ENCODE peak calls at places on chromosomes 12 and 14, in seven cellular contexts. One of them, this sample, is unnamed.

GRCh38 chr12:95963104-95963503 is 20.0 kb downstream of the AMDHD1 start:
- DNase-seq in HCT116: peak; percentile 18
- DNase-seq in HepG2: no peak
- DNase-seq in K562: no peak
- DNase-seq in GM12878: no peak
- DNase-seq in H1: no peak
- DNase-seq in SK-N-SH: no peak
- DNase-seq in this sample: no peak

GRCh38 chr14:50954811-50955372 is 10.6 kb upstream of the PYGL start:
- DNase-seq in HepG2: peak; percentile 33
- DNase-seq in SK-N-SH: peak; percentile 72
- DNase-seq in GM12878: no peak
- DNase-seq in H1: no peak
- DNase-seq in K562: peak; percentile 12
- DNase-seq in HCT116: peak; percentile 23
- DNase-seq in this sample: peak; percentile 70

GRCh38 chr12:81245918-81246611 is 168.2 kb downstream of the ACSS3 start:
- DNase-seq in HCT116: no peak
- DNase-seq in HepG2: no peak
- DNase-seq in GM12878: no peak
- DNase-seq in SK-N-SH: no peak
- DNase-seq in K562: no peak
- DNase-seq in H1: peak; percentile 48
- DNase-seq in this sample: no peak

GRCh38 chr14:72594099-72594901 is 299.6 kb downstream of the DPF3 start:
- DNase-seq in H1: no peak
- DNase-seq in HepG2: no peak
- DNase-seq in GM12878: peak; percentile 74
- DNase-seq in HCT116: no peak
- DNase-seq in K562: no peak
- DNase-seq in SK-N-SH: no peak
- DNase-seq in this sample: no peak

GRCh38 chr14:64720190-64720589 is 16.0 kb downstream of the PLEKHG3 start:
- DNase-seq in H1: no peak
- DNase-seq in SK-N-SH: no peak
- DNase-seq in K562: no peak
- DNase-seq in HepG2: peak; percentile 67
- DNase-seq in GM12878: no peak
- DNase-seq in HCT116: peak; percentile 93
- DNase-seq in this sample: peak; percentile 63

GRCh38 chr14:52265248-52265647 is 2.2 kb upstream of the PTGDR start:
- DNase-seq in H1: no peak
- DNase-seq in HepG2: no peak
- DNase-seq in GM12878: no peak
- DNase-seq in SK-N-SH: no peak
- DNase-seq in HCT116: no peak
- DNase-seq in K562: no peak
- DNase-seq in this sample: no peak

GRCh38 chr12:75724913-75725312 is 213.5 kb upstream of the KRR1 start:
- DNase-seq in HepG2: peak; percentile 83
- DNase-seq in HCT116: peak; percentile 83
- DNase-seq in K562: no peak
- DNase-seq in H1: no peak
- DNase-seq in SK-N-SH: peak; percentile 37
- DNase-seq in GM12878: no peak
- DNase-seq in this sample: peak; percentile 91

GRCh38 chr12:78916845-78917480 is 52.4 kb downstream of the SYT1 start:
- DNase-seq in HCT116: peak; percentile 84
- DNase-seq in SK-N-SH: no peak
- DNase-seq in GM12878: no peak
- DNase-seq in HepG2: no peak
- DNase-seq in K562: no peak
- DNase-seq in H1: no peak
- DNase-seq in this sample: no peak

GRCh38 chr14:94897092-94897491 is 127.2 kb upstream of the GSC start:
- DNase-seq in HepG2: no peak
- DNase-seq in SK-N-SH: no peak
- DNase-seq in HCT116: no peak
- DNase-seq in H1: no peak
- DNase-seq in K562: no peak
- DNase-seq in GM12878: no peak
- DNase-seq in this sample: no peak

GRCh38 chr14:34582117-34582680 is 42.7 kb upstream of the EAPP start:
- DNase-seq in H1: no peak
- DNase-seq in SK-N-SH: no peak
- DNase-seq in GM12878: no peak
- DNase-seq in HCT116: no peak
- DNase-seq in HepG2: no peak
- DNase-seq in K562: no peak
- DNase-seq in this sample: no peak

DNA sequence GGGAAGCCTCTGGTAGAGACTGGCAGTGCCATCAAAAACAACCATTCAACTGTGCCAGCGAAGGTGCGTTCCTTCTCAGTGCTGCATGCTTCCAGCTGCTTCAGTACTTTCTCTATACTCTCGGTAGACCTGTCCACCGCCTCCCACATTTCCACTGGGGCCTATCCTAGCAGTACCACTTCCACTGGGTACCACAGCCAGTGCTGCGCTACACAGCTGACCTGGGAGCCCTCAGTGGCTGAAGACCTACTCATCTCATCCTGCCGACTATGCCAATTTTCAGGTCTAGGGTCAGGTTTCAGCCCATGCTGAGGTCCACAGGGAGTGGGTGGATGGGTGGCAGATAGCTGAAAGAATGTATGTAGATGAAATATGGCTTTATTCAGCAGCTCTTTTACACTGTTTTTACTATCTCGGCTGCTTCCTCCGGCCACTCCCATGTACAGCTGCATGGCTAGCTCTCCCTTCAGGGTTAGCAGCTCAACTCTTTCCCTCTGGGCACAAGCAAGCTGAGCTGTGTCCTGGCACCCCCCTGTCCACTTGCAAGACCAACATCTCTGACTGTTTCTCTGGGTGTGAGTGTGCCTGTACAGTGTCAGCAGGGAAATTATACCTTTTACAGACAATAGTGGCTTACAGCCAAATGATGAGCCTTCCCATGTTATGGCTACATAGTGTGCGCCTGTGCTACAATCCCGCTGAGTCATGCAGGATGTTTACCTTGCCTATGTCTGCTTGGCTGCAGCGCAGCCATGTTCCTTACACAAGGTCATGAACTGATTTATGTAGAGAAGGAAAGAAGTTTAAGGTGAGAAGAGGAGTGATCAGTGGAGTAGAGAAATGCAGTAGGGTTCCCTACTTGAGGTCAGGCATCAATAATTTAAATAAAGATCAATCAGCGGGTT is 125.7 kb upstream of the DDHD1 start:
- DNase-seq in HepG2: peak; percentile 62
- DNase-seq in K562: no peak
- DNase-seq in GM12878: no peak
- DNase-seq in SK-N-SH: no peak
- DNase-seq in HCT116: no peak
- DNase-seq in H1: no peak
- DNase-seq in this sample: peak; percentile 45
- TF ChIP-seq JUND in HepG2: no peak
- TF ChIP-seq JUND in K562: no peak
- TF ChIP-seq JUND in GM12878: no peak
- TF ChIP-seq JUND in SK-N-SH: no peak
- TF ChIP-seq JUND in HCT116: no peak
- TF ChIP-seq JUND in H1: no peak
- TF ChIP-seq JUND in this sample: no peak

GRCh38 chr12:115267464-115267863 is 583.5 kb upstream of the TBX3 start:
- DNase-seq in SK-N-SH: no peak
- DNase-seq in GM12878: no peak
- DNase-seq in H1: no peak
- DNase-seq in K562: no peak
- DNase-seq in HCT116: no peak
- DNase-seq in HepG2: no peak
- DNase-seq in this sample: no peak
- TF ChIP-seq JUND in SK-N-SH: no peak
- TF ChIP-seq JUND in GM12878: no peak
- TF ChIP-seq JUND in H1: no peak
- TF ChIP-seq JUND in K562: no peak
- TF ChIP-seq JUND in HCT116: no peak
- TF ChIP-seq JUND in HepG2: no peak
- TF ChIP-seq JUND in this sample: no peak

GRCh38 chr14:90645842-90646443 is 170.3 kb downstream of the TTC7B start:
- DNase-seq in GM12878: no peak
- DNase-seq in K562: no peak
- DNase-seq in HepG2: peak; percentile 32
- DNase-seq in HCT116: peak; percentile 55
- DNase-seq in H1: peak; percentile 67
- DNase-seq in SK-N-SH: no peak
- DNase-seq in this sample: peak; percentile 73

GRCh38 chr14:90642239-90642717 is 174.0 kb downstream of the TTC7B start:
- DNase-seq in HCT116: no peak
- DNase-seq in SK-N-SH: no peak
- DNase-seq in K562: no peak
- DNase-seq in H1: no peak
- DNase-seq in GM12878: no peak
- DNase-seq in HepG2: peak; percentile 76
- DNase-seq in this sample: peak; percentile 53

GRCh38 chr14:90647469-90647868 is 168.8 kb downstream of the TTC7B start:
- DNase-seq in HCT116: no peak
- DNase-seq in SK-N-SH: no peak
- DNase-seq in HepG2: no peak
- DNase-seq in K562: no peak
- DNase-seq in GM12878: no peak
- DNase-seq in H1: no peak
- DNase-seq in this sample: no peak

GRCh38 chr14:90643982-90644510 is 172.2 kb downstream of the TTC7B start:
- DNase-seq in H1: no peak
- DNase-seq in K562: no peak
- DNase-seq in GM12878: no peak
- DNase-seq in HepG2: no peak
- DNase-seq in HCT116: no peak
- DNase-seq in SK-N-SH: no peak
- DNase-seq in this sample: no peak

DNA sequence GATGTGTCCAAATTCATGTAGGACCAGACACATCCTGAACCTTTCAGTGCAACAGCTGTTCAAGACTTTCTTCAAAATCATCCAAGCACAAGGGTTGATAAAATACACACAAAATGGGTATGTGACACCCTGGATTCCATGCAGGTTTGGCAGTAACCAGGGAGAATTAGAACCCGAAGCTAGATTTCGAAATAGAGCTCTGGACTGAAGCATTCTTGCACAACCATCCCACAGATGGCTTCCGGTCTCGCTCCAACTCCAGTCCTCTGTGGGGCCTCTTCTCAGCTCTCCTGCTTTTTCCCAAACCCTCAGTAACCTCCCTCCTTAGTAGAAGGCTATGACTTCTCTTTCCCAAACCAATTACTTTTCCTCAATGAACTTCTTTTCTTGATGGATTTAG is 171.3 kb downstream of the TTC7B start:
- DNase-seq in K562: no peak
- DNase-seq in H1: no peak
- DNase-seq in SK-N-SH: no peak
- DNase-seq in HCT116: no peak
- DNase-seq in HepG2: peak; percentile 39
- DNase-seq in GM12878: no peak
- DNase-seq in this sample: no peak
- TF ChIP-seq JUND in K562: no peak
- TF ChIP-seq JUND in H1: no peak
- TF ChIP-seq JUND in SK-N-SH: no peak
- TF ChIP-seq JUND in HCT116: no peak
- TF ChIP-seq JUND in HepG2: no peak
- TF ChIP-seq JUND in GM12878: no peak
- TF ChIP-seq JUND in this sample: no peak

GRCh38 chr12:1115471-1116242 is 124.6 kb downstream of the ERC1 start:
- DNase-seq in SK-N-SH: no peak
- DNase-seq in HCT116: peak; percentile 26
- DNase-seq in GM12878: no peak
- DNase-seq in K562: no peak
- DNase-seq in H1: no peak
- DNase-seq in HepG2: no peak
- DNase-seq in this sample: peak; percentile 15
- TF ChIP-seq JUND in SK-N-SH: peak; percentile 57
- TF ChIP-seq JUND in HCT116: peak; percentile 78
- TF ChIP-seq JUND in GM12878: no peak
- TF ChIP-seq JUND in K562: no peak
- TF ChIP-seq JUND in H1: no peak
- TF ChIP-seq JUND in HepG2: no peak
- TF ChIP-seq JUND in this sample: no peak

GRCh38 chr12:20317554-20317953 is 50.8 kb upstream of the PDE3A start:
- DNase-seq in SK-N-SH: no peak
- DNase-seq in HepG2: no peak
- DNase-seq in H1: no peak
- DNase-seq in K562: no peak
- DNase-seq in HCT116: no peak
- DNase-seq in GM12878: no peak
- DNase-seq in this sample: no peak
- TF ChIP-seq JUND in SK-N-SH: no peak
- TF ChIP-seq JUND in HepG2: no peak
- TF ChIP-seq JUND in H1: no peak
- TF ChIP-seq JUND in K562: no peak
- TF ChIP-seq JUND in HCT116: no peak
- TF ChIP-seq JUND in GM12878: no peak
- TF ChIP-seq JUND in this sample: no peak

GRCh38 chr14:98181768-98182167 is 1090.2 kb downstream of the BCL11B start:
- DNase-seq in K562: no peak
- DNase-seq in H1: no peak
- DNase-seq in HepG2: no peak
- DNase-seq in SK-N-SH: no peak
- DNase-seq in GM12878: no peak
- DNase-seq in HCT116: no peak
- DNase-seq in this sample: no peak
- TF ChIP-seq JUND in K562: no peak
- TF ChIP-seq JUND in H1: no peak
- TF ChIP-seq JUND in HepG2: no peak
- TF ChIP-seq JUND in SK-N-SH: no peak
- TF ChIP-seq JUND in GM12878: no peak
- TF ChIP-seq JUND in HCT116: no peak
- TF ChIP-seq JUND in this sample: no peak

DNA sequence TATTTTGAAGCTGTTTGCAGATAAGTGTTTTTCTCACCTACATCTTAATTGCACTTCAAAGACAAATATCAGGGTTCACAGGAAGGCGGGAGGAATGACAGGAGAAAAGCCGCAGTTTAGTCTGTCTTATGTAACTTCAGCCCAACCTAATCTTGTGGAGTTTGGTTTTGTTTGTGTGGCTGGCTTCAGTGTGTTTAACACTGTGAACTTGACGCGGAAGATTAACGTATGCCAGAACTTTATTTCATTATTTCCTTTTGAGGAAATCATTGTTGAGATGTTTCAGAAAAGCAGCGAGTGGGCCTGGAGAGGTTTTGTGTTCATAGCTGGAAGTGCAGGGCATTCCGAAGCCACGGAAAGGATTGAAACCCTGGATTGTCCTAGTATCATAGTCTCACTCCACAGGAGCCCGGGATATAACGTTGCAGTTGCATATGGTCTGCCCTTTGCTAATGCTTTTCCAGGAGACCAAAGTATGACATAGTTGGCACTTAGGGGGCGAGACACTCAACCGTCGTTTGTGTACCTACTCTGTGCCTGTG is 2.0 kb downstream of the PELI2 start:
- DNase-seq in SK-N-SH: peak; percentile 15
- DNase-seq in GM12878: no peak
- DNase-seq in K562: no peak
- DNase-seq in H1: no peak
- DNase-seq in HCT116: no peak
- DNase-seq in HepG2: no peak
- DNase-seq in this sample: no peak
- TF ChIP-seq JUND in SK-N-SH: no peak
- TF ChIP-seq JUND in GM12878: no peak
- TF ChIP-seq JUND in K562: no peak
- TF ChIP-seq JUND in H1: no peak
- TF ChIP-seq JUND in HCT116: no peak
- TF ChIP-seq JUND in HepG2: no peak
- TF ChIP-seq JUND in this sample: no peak

This sample was measured in T47D.